ENCODE peak calls at places on chromosomes 12 and 14, in five cellular contexts. A, Y, S, B and U are unnamed samples.

GRCh38 chr12:75855360-75855759 is 176.2 kb downstream of the PHLDA1 start:
- DNase-seq in A (no peak), Y (no peak), B (no peak), S (no peak), U (no peak)

GRCh38 chr14:89125216-89125615 is 291.8 kb downstream of the FOXN3 start:
- DNase-seq in A (no peak), B (no peak), S (no peak), Y (no peak), U (no peak)

GRCh38 chr14:105880616-105881015 is 354.2 kb downstream of the TMEM121 start:
- DNase-seq in S (no peak), A (no peak), Y (no peak), B (no peak), U (no peak)

GRCh38 chr14:61051046-61051445 is 70.0 kb downstream of the SLC38A6 start:
- DNase-seq in A (no peak), S (no peak), B (no peak), Y (peak), U (no peak)

GRCh38 chr14:23070262-23071129 is 13.2 kb upstream of the CDH24 start:
- DNase-seq in A (peak), S (no peak), Y (no peak), B (no peak), U (no peak)

GRCh38 chr12:53886996-53887395 is 51.6 kb upstream of the HOXC13 start:
- DNase-seq in Y (no peak), S (no peak), A (no peak), B (no peak), U (no peak)

GRCh38 chr14:79375336-79375735 is 836.0 kb downstream of the DIO2 start:
- DNase-seq in A (no peak), B (no peak), S (no peak), Y (no peak), U (no peak)

GRCh38 chr14:53325176-53325806 is 172.2 kb upstream of the DDHD1 start:
- DNase-seq in Y (peak), A (peak), B (no peak), S (no peak), U (no peak)

GRCh38 chr12:46489951-46490388 is 117.4 kb upstream of the SLC38A2 start:
- DNase-seq in A (peak), S (no peak), B (no peak), Y (no peak), U (no peak)

GRCh38 chr12:59615392-59616165 is 19.8 kb downstream of the SLC16A7 start:
- DNase-seq in S (no peak), A (no peak), Y (no peak), B (no peak), U (no peak)

GRCh38 chr12:89390802-89391673 is 38.7 kb upstream of the DUSP6 start:
- DNase-seq in B (no peak), Y (peak), S (no peak), A (peak), U (peak)

GRCh38 chr14:81435578-81436295 is 35.6 kb upstream of the STON2 start:
- DNase-seq in A (peak), B (peak), Y (peak), S (peak), U (peak)

GRCh38 chr12:59055204-59055839 is 135.0 kb upstream of the LRIG3 start:
- DNase-seq in S (no peak), B (no peak), A (peak), Y (peak), U (peak)

GRCh38 chr14:38238332-38238731 is 17.6 kb downstream of the CLEC14A start:
- DNase-seq in A (peak), Y (peak), S (no peak), B (no peak), U (peak)

GRCh38 chr14:106459971-106460730 is 933.8 kb downstream of the TMEM121 start:
- DNase-seq in B (no peak), S (no peak), A (no peak), Y (no peak), U (no peak)

GRCh38 chr12:6092784-6093722 is 31.4 kb downstream of the VWF start:
- DNase-seq in S (no peak), B (no peak), Y (peak), A (peak), U (peak)

GRCh38 chr12:49706351-49707126 is 666 bp downstream of the FMNL3 start:
- DNase-seq in A (peak), S (peak), Y (peak), B (peak), U (peak)

GRCh38 chr12:82805812-82806497 is 119.2 kb downstream of the TMTC2 start:
- DNase-seq in S (no peak), Y (peak), A (no peak), B (no peak), U (peak)

GRCh38 chr12:97545804-97546203 is 83.2 kb downstream of the RMST start:
- DNase-seq in B (no peak), S (no peak), Y (no peak), A (no peak), U (no peak)

GRCh38 chr12:122928891-122929538 is 33.1 kb upstream of the VPS37B start:
- DNase-seq in B (no peak), Y (no peak), A (no peak), S (no peak), U (no peak)

GRCh38 chr12:48070731-48071130 is 35.1 kb downstream of the SENP1 start:
- DNase-seq in Y (no peak), S (no peak), A (no peak), B (no peak), U (no peak)

GRCh38 chr12:132393245-132393795 is 63.9 kb upstream of the GALNT9 start:
- DNase-seq in S (no peak), B (no peak), Y (no peak), A (no peak), U (peak)

GRCh38 chr12:110304061-110304551 is 23.1 kb downstream of the ATP2A2 start:
- DNase-seq in S (no peak), A (peak), Y (peak), B (no peak), U (peak)

GRCh38 chr12:2284321-2284813 is 231.6 kb downstream of the CACNA1C start:
- DNase-seq in A (peak), S (no peak), Y (peak), B (no peak), U (peak)

GRCh38 chr12:10130042-10130441 is at the start of gene CLEC7A:
- DNase-seq in B (no peak), Y (no peak), S (no peak), A (no peak), U (no peak)

GRCh38 chr12:128008341-128008740 is 258.6 kb upstream of the TMEM132C start:
- DNase-seq in Y (peak), S (no peak), B (no peak), A (peak), U (peak)

GRCh38 chr14:23573384-23573783 is 5.2 kb downstream of the JPH4 start:
- DNase-seq in S (no peak), Y (no peak), B (peak), A (no peak), U (no peak)

GRCh38 chr14:50649691-50650090 is 18.4 kb downstream of the SAV1 start:
- DNase-seq in S (no peak), Y (no peak), B (no peak), A (no peak), U (no peak)

GRCh38 chr12:80936353-80936641 is 1.4 kb downstream of the LIN7A start:
- DNase-seq in S (no peak), Y (peak), A (no peak), B (no peak), U (no peak)

GRCh38 chr14:34930591-34931069 is 52.2 kb upstream of the SRP54 start:
- DNase-seq in B (peak), A (no peak), Y (no peak), S (no peak), U (no peak)

GRCh38 chr14:75427482-75428229 is at the start of gene JDP2:
- DNase-seq in S (peak), A (peak), B (peak), Y (peak), U (peak)

GRCh38 chr12:49909826-49910225 is 6.1 kb upstream of the FAIM2 start:
- DNase-seq in A (peak), S (no peak), Y (peak), B (no peak), U (peak)

GRCh38 chr14:50396636-50397460 is at the start of gene CDKL1:
- DNase-seq in S (peak), A (peak), Y (peak), B (peak), U (peak)

GRCh38 chr14:78566017-78566858 is 396.1 kb downstream of the NRXN3 start:
- DNase-seq in B (peak), A (peak), S (peak), Y (peak), U (peak)

GRCh38 chr12:108616941-108617858 is 16.5 kb downstream of the SELPLG start:
- DNase-seq in B (peak), A (peak), S (peak), Y (peak), U (peak)

GRCh38 chr14:74502236-74503019 is 8.9 kb downstream of the ISCA2 start:
- DNase-seq in B (peak), Y (peak), A (peak), S (no peak), U (peak)

GRCh38 chr14:99945732-99946651 is 119.2 kb upstream of the EVL start:
- DNase-seq in Y (no peak), B (no peak), A (no peak), S (no peak), U (peak)